ENCODE peak calls at places on chromosomes 4 and X, in eight cellular contexts. S is PC-3, J is osteocyte, U is omental fat pad, W is GM06990, N is lower leg skin, C is neural crest cell, B is endodermal cell. Y is an unnamed sample.

GRCh38 chr4:1812720-1813119 is 19.6 kb downstream of the FGFR3 start:
- DNase-seq in S (no peak), J (no peak), U (no peak), W (no peak), N (no peak), C (no peak), B (no peak), Y (no peak)

GRCh38 chr4:139791681-139792080 is 126.1 kb downstream of the MGST2 start:
- DNase-seq in S (no peak), J (no peak), U (no peak), W (no peak), N (no peak), C (no peak), B (no peak), Y (no peak)

GRCh38 chr4:52006887-52007286 is 13.3 kb downstream of the LRRC66 start:
- DNase-seq in S (no peak), J (no peak), U (no peak), W (no peak), N (no peak), C (no peak), B (no peak), Y (no peak)

GRCh38 chr4:60216752-60217151 is 983.4 kb upstream of the ADGRL3 start:
- DNase-seq in S (no peak), J (no peak), U (no peak), W (no peak), N (no peak), C (no peak), B (no peak), Y (no peak)

GRCh38 chrX:19354625-19355024 is 10.9 kb downstream of the PDHA1 start:
- DNase-seq in S (no peak), J (no peak), U (no peak), W (no peak), N (no peak), C (no peak), B (no peak), Y (no peak)

GRCh38 chr4:1790005-1790404 is 3.1 kb upstream of the FGFR3 start:
- DNase-seq in S (no peak), J (no peak), U (no peak), W (no peak), N (no peak), C (no peak), B (no peak), Y (no peak)

GRCh38 chr4:186808635-186809018 is 85.0 kb upstream of the FAT1 start:
- DNase-seq in S (peak), J (no peak), U (peak), W (no peak), N (no peak), C (no peak), B (no peak), Y (no peak)

GRCh38 chr4:3824521-3825270 is 58.5 kb downstream of the ADRA2C start:
- DNase-seq in S (no peak), J (no peak), U (no peak), W (no peak), N (no peak), C (no peak), B (no peak), Y (no peak)

GRCh38 chr4:2934077-2934812 is 29.0 kb downstream of the NOP14 start:
- DNase-seq in S (peak), J (no peak), U (no peak), W (peak), N (peak), C (peak), B (peak), Y (peak)

DNA sequence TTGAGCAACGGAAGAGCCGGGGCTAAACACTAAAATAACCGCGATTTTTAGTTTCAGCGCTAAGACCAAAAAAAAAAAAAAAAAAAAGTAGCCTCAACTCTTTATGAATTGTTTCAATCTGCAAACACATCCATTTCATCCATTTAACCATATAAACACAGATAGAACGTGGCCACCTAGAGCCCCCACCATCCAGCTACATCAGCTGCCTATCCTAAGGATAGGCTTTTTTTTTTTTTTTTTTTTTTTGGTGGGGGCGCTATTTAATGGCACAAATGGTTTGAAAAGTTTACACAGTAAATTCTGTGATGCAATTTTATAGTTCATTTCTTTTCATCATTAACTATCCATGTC is 492 bp upstream of the HDAC8 start:
- DNase-seq in S (no peak), J (no peak), U (no peak), W (no peak), N (no peak), C (no peak), B (no peak), Y (no peak)
- TF ChIP-seq CTCF in S (no peak), J (no peak), U (no peak), W (no peak), N (no peak), C (no peak), B (no peak), Y (no peak)

DNA sequence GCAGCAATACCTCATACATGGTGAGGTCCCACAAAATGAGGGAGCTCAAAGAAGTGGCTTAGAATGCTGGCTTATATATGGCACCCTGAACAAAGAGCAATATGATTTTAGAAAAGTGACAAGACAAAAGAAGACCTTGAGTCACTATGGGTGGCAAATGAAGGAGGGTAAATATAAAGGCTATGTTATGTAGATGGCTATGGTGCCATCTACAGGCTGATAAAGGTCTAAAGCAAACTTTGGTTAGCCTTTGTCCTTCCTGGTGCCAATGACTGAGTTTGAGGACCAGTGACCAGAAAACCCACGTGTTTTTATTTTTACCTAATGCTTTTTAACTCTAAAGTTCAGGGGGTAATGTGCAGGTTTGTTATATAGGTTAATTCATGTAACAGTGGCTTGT is 151.8 kb downstream of the CCNG2 start:
- DNase-seq in S (peak), J (no peak), U (no peak), W (no peak), N (no peak), C (no peak), B (no peak), Y (peak)
- TF ChIP-seq CTCF in S (peak), J (peak), U (no peak), W (peak), N (no peak), C (peak), B (peak), Y (peak)

DNA sequence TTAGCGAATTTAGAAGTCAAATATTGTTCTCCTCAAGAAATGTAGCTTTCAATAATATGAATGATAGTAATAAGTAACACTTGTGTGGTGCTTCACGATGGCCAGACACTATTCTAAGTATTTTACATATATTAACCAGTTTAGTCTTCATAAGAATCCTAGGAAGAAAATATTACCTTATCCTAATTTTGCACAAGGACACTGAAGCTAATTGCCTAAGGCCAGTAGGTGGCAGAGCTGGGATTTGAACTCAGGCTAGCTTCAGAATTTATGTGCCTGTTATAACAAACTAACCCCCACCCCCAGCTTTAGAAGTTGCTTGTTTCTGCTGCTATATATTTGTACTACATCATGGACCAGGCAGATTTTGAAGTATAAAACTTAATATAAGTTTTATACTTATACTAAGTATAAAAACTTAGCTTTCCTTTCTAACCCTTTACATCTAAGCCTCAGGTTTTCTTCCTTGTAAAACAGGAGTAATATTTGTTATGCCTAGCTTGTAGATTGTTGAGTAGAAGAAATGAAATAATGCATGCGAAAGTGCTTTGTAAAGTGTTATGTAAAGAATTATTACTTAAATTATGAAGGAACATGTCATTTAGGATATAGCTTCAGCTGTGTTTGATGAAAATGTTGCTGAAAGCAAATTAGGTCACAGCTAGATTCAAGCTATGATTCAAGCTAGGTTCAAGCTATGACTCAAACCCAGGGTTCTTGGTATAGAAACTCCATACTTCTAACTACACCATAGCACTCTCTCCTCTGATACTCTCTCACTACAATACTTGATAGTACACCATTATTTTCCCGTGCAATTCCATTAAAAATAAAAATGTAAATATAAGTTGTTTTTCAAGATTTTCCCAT is 4.2 kb upstream of the CDS1 start:
- DNase-seq in S (peak), J (no peak), U (no peak), W (no peak), N (no peak), C (no peak), B (peak), Y (no peak)
- TF ChIP-seq CTCF in S (peak), J (peak), U (no peak), W (peak), N (no peak), C (peak), B (peak), Y (peak)

DNA sequence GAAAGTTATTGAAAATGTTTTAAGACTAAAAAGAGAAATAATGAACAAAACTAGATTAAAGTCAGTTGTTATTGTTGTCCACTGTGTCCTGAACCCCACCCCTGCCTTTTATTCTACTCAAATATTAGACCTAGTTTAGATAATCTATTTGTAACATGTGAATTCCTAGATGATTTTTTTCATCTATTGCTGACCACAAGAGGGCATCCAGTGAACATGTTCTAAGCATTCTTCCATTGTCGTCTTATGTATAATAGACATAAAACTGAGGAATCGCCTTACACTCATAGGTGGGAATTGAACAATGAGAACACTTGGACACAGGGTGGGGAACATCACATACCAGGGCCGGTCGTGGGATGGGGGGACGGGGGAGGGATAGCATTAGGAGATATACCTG is 36.4 kb upstream of the HPRT1 start:
- DNase-seq in S (peak), J (no peak), U (no peak), W (no peak), N (no peak), C (no peak), B (no peak), Y (no peak)
- TF ChIP-seq CTCF in S (peak), J (peak), U (no peak), W (peak), N (no peak), C (peak), B (peak), Y (no peak)

GRCh38 chrX:93428497-93428896 is 244.9 kb downstream of the NAP1L3 start:
- DNase-seq in S (no peak), J (no peak), U (no peak), W (no peak), N (no peak), C (no peak), B (no peak), Y (no peak)

GRCh38 chrX:93419642-93420041 is 253.7 kb downstream of the NAP1L3 start:
- DNase-seq in S (no peak), J (no peak), U (no peak), W (no peak), N (no peak), C (no peak), B (no peak), Y (no peak)

GRCh38 chrX:93420090-93420489 is 253.3 kb downstream of the NAP1L3 start:
- DNase-seq in S (no peak), J (no peak), U (no peak), W (no peak), N (no peak), C (no peak), B (no peak), Y (no peak)

GRCh38 chrX:93420635-93421034 is 252.7 kb downstream of the NAP1L3 start:
- DNase-seq in S (no peak), J (no peak), U (no peak), W (no peak), N (no peak), C (no peak), B (no peak), Y (no peak)

GRCh38 chrX:93422693-93423092 is 250.7 kb downstream of the NAP1L3 start:
- DNase-seq in S (peak), J (no peak), U (no peak), W (no peak), N (no peak), C (peak), B (peak), Y (peak)
- TF ChIP-seq CTCF in S (peak), J (peak), U (no peak), W (peak), N (no peak), C (peak), B (peak), Y (peak)

DNA sequence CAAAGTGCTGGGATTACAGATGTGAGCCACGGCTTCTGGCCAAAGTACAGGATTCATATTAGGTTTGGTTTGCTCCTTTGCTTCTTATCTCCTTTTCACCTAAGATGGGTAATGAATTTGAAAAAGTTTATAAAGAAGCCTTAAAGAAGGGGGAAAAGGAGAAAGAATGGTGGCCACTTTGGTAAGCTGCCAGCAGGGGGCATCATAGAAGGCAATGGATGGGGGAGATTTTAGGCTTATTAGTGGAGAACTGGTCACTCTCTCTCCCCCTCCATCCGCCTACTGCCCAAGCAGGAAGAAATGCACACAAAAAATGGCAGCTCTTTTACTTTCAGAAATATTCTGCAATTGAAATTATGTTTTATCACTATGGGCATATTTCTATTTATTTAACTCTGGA is 32.0 kb downstream of the SPARCL1 start:
- DNase-seq in S (peak), J (no peak), U (no peak), W (no peak), N (no peak), C (peak), B (peak), Y (no peak)
- TF ChIP-seq CTCF in S (peak), J (peak), U (no peak), W (peak), N (no peak), C (peak), B (peak), Y (peak)

GRCh38 chr4:15545371-15545770 is 75.7 kb downstream of the CC2D2A start:
- DNase-seq in S (no peak), J (no peak), U (no peak), W (no peak), N (no peak), C (no peak), B (no peak), Y (no peak)

GRCh38 chr4:15543537-15544195 is 74.0 kb downstream of the CC2D2A start:
- DNase-seq in S (no peak), J (no peak), U (no peak), W (no peak), N (no peak), C (no peak), B (no peak), Y (no peak)

GRCh38 chr4:15544196-15544730 is 74.6 kb downstream of the CC2D2A start:
- DNase-seq in S (no peak), J (no peak), U (no peak), W (no peak), N (no peak), C (no peak), B (no peak), Y (no peak)

GRCh38 chr4:15541941-15542340 is 72.3 kb downstream of the CC2D2A start:
- DNase-seq in S (no peak), J (no peak), U (no peak), W (no peak), N (no peak), C (no peak), B (no peak), Y (no peak)

GRCh38 chr4:15542795-15543194 is 73.1 kb downstream of the CC2D2A start:
- DNase-seq in S (no peak), J (no peak), U (no peak), W (no peak), N (no peak), C (no peak), B (no peak), Y (no peak)
- TF ChIP-seq CTCF in S (no peak), J (no peak), U (no peak), W (no peak), N (no peak), C (no peak), B (no peak), Y (no peak)

GRCh38 chr4:87390931-87391782 is at the start of gene HSD17B11:
- DNase-seq in S (peak), J (peak), U (peak), W (peak), N (peak), C (peak), B (peak), Y (peak)
- TF ChIP-seq CTCF in S (peak), J (peak), U (no peak), W (peak), N (no peak), C (peak), B (peak), Y (no peak)

DNA sequence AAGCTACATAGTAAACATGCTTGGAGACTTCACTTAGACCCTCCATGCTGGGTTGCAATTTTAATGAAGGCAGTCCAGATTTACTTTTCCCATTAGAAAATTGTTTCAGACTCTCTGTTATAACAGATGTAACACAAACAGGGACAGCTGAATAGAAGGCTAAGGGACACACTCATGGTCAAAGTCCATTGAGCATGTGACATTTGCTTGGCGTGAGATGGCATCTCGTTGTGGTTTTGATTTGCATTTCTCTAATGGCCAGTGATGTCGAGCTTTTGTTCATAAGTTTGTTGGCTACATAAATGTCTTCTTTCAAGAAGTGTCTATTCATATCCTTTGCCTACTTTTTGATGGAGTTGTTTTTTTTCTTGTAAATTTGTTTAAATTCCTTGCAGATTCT is 358.2 kb upstream of the CLNK start:
- DNase-seq in S (no peak), J (no peak), U (no peak), W (no peak), N (no peak), C (no peak), B (no peak), Y (no peak)
- TF ChIP-seq CTCF in S (no peak), J (no peak), U (no peak), W (no peak), N (no peak), C (no peak), B (no peak), Y (no peak)

Y was measured in GM10248.